ENCODE peak calls at places on chromosomes 5 and 9, in four cellular contexts. S is GM10248, F is NCI-H1092, M is AG04450. J is an unnamed sample.

GRCh38 chr5:93151896-93152295 is 429.1 kb downstream of the NR2F1-AS1 start:
- DNase-seq in S (no peak), M (no peak), F (no peak), J (no peak)

GRCh38 chr9:115204827-115205506 is 87.0 kb upstream of the TNC start:
- DNase-seq in S (peak), F (no peak), M (peak), J (no peak)

GRCh38 chr5:33828611-33829286 is 63.0 kb downstream of the ADAMTS12 start:
- DNase-seq in S (no peak), M (no peak), F (no peak), J (no peak)

GRCh38 chr5:160894-161540 is 30.3 kb upstream of the LRRC14B start:
- DNase-seq in M (no peak), F (no peak), S (no peak), J (no peak)

GRCh38 chr9:74570879-74571512 is 73.9 kb downstream of the RORB start:
- DNase-seq in F (peak), S (peak), M (no peak), J (no peak)

GRCh38 chr5:71786337-71787060 is 67.4 kb downstream of the CARTPT start:
- DNase-seq in F (no peak), S (no peak), M (no peak), J (no peak)

GRCh38 chr9:72945391-72945790 is 7.5 kb downstream of the ALDH1A1 start:
- DNase-seq in F (no peak), M (no peak), S (no peak), J (no peak)

GRCh38 chr9:128636556-128637530 is 19.8 kb downstream of the DYNC2I2 start:
- DNase-seq in F (peak), M (no peak), S (no peak), J (no peak)

GRCh38 chr5:65749221-65749844 is 27.3 kb downstream of the NLN start:
- DNase-seq in M (no peak), F (no peak), S (no peak), J (no peak)

GRCh38 chr9:116193636-116194035 is 40.0 kb downstream of the PAPPA start:
- DNase-seq in F (no peak), M (peak), S (no peak), J (no peak)

GRCh38 chr5:39158127-39158593 is 61.2 kb downstream of the FYB1 start:
- DNase-seq in M (no peak), F (no peak), S (no peak), J (no peak)

GRCh38 chr9:92781902-92782301 is 17.3 kb upstream of the BICD2 start:
- DNase-seq in F (no peak), S (no peak), M (no peak), J (no peak)

GRCh38 chr5:129698661-129699060 is 49.2 kb upstream of the MINAR2 start:
- DNase-seq in F (no peak), S (no peak), M (no peak), J (no peak)

GRCh38 chr9:128702949-128703615 is 779 bp downstream of the PKN3 start:
- DNase-seq in F (peak), S (peak), M (no peak), J (no peak)

GRCh38 chr9:5817776-5818336 is 15.1 kb downstream of the ERMP1 start:
- DNase-seq in F (no peak), M (no peak), S (no peak), J (no peak)

GRCh38 chr5:23930985-23931384 is 423.6 kb downstream of the PRDM9 start:
- DNase-seq in M (no peak), F (no peak), S (no peak), J (no peak)

GRCh38 chr9:121650220-121651013 is 1.0 kb upstream of the DAB2IP start:
- DNase-seq in F (peak), S (no peak), M (peak), J (peak)